ENCODE peak calls at places on chromosomes 3 and 15, in ten cellular contexts. C is right cardiac atrium, F is NCI-H1436 treated with DMSO at 0.1 percent for 48 hours, B is AG10803, Q is NCI-H69, Y is T-cell, Z is NCI-H1092, J is HEK293T, G is cerebellum, V is AG09309. D is an unnamed sample.

GRCh38 chr3:192467230-192468186 is 259.8 kb downstream of the FGF12 start:
- DNase-seq in V (no peak), G (peak; percentile 59), Z (peak; percentile 12), B (peak; percentile 34), Y (peak; percentile 9), Q (peak; percentile 67), C (peak; percentile 59), J (peak; percentile 39), F (no peak), D (peak; percentile 82)

GRCh38 chr3:32791833-32792232 is 26.0 kb upstream of the TRIM71 start:
- DNase-seq in Z (no peak), V (no peak), G (no peak), C (no peak), J (no peak), F (no peak), B (no peak), Q (no peak), Y (no peak), D (no peak)

GRCh38 chr3:131789188-131789587 is 245.6 kb downstream of the CPNE4 start:
- DNase-seq in F (no peak), G (no peak), Q (no peak), V (no peak), Y (no peak), J (no peak), B (no peak), C (no peak), Z (no peak), D (no peak)

GRCh38 chr3:156449712-156450574 is 105.0 kb downstream of the SSR3 start:
- DNase-seq in B (peak; percentile 45), Y (no peak), Q (peak; percentile 53), C (no peak), J (peak; percentile 43), G (peak; percentile 32), F (no peak), Z (no peak), V (peak; percentile 8), D (peak; percentile 35)

GRCh38 chr3:72475258-72476138 is 372.7 kb downstream of the SHQ1 start:
- DNase-seq in G (no peak), J (no peak), Z (no peak), F (no peak), C (no peak), Q (no peak), Y (no peak), V (no peak), B (no peak), D (no peak)

GRCh38 chr3:52120576-52121458 is 33.4 kb downstream of the POC1A start:
- DNase-seq in Y (no peak), C (no peak), Q (peak; percentile 2), B (no peak), G (no peak), V (no peak), F (no peak), J (no peak), Z (no peak), D (no peak)

GRCh38 chr15:92091155-92091734 is 237.7 kb downstream of the SLCO3A1 start:
- DNase-seq in Z (no peak), G (peak; percentile 77), V (no peak), C (peak; percentile 72), J (peak; percentile 66), Y (no peak), F (no peak), B (peak; percentile 17), Q (peak; percentile 57), D (peak; percentile 54)

GRCh38 chr3:187641319-187641976 is 28.7 kb downstream of the SST start:
- DNase-seq in J (no peak), G (no peak), Q (peak; percentile 12), Y (no peak), C (no peak), Z (no peak), B (no peak), F (no peak), V (no peak), D (peak; percentile 15)

GRCh38 chr3:27138562-27138961 is 230.6 kb downstream of the NEK10 start:
- DNase-seq in C (peak; percentile 31), J (no peak), Z (no peak), B (peak; percentile 40), F (no peak), V (no peak), Y (no peak), G (no peak), Q (no peak), D (no peak)

GRCh38 chr3:73665317-73665716 is 40.6 kb upstream of the PDZRN3 start:
- DNase-seq in V (no peak), Z (no peak), C (no peak), J (no peak), Y (no peak), F (no peak), Q (no peak), G (no peak), B (no peak), D (no peak)

GRCh38 chr3:21056293-21056692 is 694.7 kb downstream of the ZNF385D start:
- DNase-seq in Q (no peak), C (no peak), V (no peak), Z (no peak), J (no peak), Y (no peak), F (no peak), B (no peak), G (no peak), D (no peak)

GRCh38 chr15:97902140-97902780 is 58.2 kb upstream of the ARRDC4 start:
- DNase-seq in G (no peak), J (no peak), C (no peak), Z (no peak), Y (no peak), F (no peak), B (peak; percentile 97), V (peak; percentile 24), Q (no peak), D (no peak)

GRCh38 chr3:103210583-103210982 is 775.8 kb downstream of the ZPLD1 start:
- DNase-seq in Q (no peak), J (no peak), V (no peak), G (no peak), F (no peak), Z (no peak), Y (no peak), B (no peak), C (no peak), D (no peak)